ENCODE peak calls at places on chromosomes 1 and 21, in nine cellular contexts. One of them, this sample, is unnamed.
A peak's percentile ranks its signal among the peaks of the same experiment; 100 is the strongest.

GRCh38 chr1:220825819-220826551 is 39.3 kb downstream of the MTARC1 start:
- DNase-seq in substantia nigra: no peak
- DNase-seq in SHP77: no peak
- DNase-seq in HEK293T: no peak
- DNase-seq in dermis blood vessel endothelial cell: peak; percentile 46
- DNase-seq in stimulated activated CD4-positive, alpha-beta T cell treated with anti-CD3 and anti-CD28 coated beads, Interleukin-15, amount 100 ng/mL, for 24 hours: no peak
- DNase-seq in effector CD4-positive, alpha-beta T cell: no peak
- DNase-seq in fibroblast of the conjunctiva: no peak
- DNase-seq in astrocyte: no peak
- DNase-seq in this sample: no peak

GRCh38 chr1:61642475-61643232 is 82.3 kb downstream of the TM2D1 start:
- DNase-seq in substantia nigra: no peak
- DNase-seq in SHP77: no peak
- DNase-seq in HEK293T: no peak
- DNase-seq in dermis blood vessel endothelial cell: no peak
- DNase-seq in stimulated activated CD4-positive, alpha-beta T cell treated with anti-CD3 and anti-CD28 coated beads, Interleukin-15, amount 100 ng/mL, for 24 hours: no peak
- DNase-seq in effector CD4-positive, alpha-beta T cell: no peak
- DNase-seq in fibroblast of the conjunctiva: no peak
- DNase-seq in astrocyte: no peak
- DNase-seq in this sample: no peak

GRCh38 chr21:37734846-37735245 is 181.4 kb downstream of the KCNJ6 start:
- DNase-seq in substantia nigra: no peak
- DNase-seq in SHP77: no peak
- DNase-seq in HEK293T: no peak
- DNase-seq in dermis blood vessel endothelial cell: no peak
- DNase-seq in stimulated activated CD4-positive, alpha-beta T cell treated with anti-CD3 and anti-CD28 coated beads, Interleukin-15, amount 100 ng/mL, for 24 hours: no peak
- DNase-seq in effector CD4-positive, alpha-beta T cell: no peak
- DNase-seq in fibroblast of the conjunctiva: no peak
- DNase-seq in astrocyte: no peak
- DNase-seq in this sample: no peak

GRCh38 chr1:224014328-224014649 is 99.6 kb upstream of the FBXO28 start:
- DNase-seq in substantia nigra: no peak
- DNase-seq in SHP77: no peak
- DNase-seq in HEK293T: no peak
- DNase-seq in dermis blood vessel endothelial cell: no peak
- DNase-seq in stimulated activated CD4-positive, alpha-beta T cell treated with anti-CD3 and anti-CD28 coated beads, Interleukin-15, amount 100 ng/mL, for 24 hours: no peak
- DNase-seq in effector CD4-positive, alpha-beta T cell: no peak
- DNase-seq in fibroblast of the conjunctiva: no peak
- DNase-seq in astrocyte: no peak
- DNase-seq in this sample: no peak

GRCh38 chr1:234719454-234720258 is 109.7 kb upstream of the IRF2BP2 start:
- DNase-seq in substantia nigra: no peak
- DNase-seq in SHP77: no peak
- DNase-seq in HEK293T: no peak
- DNase-seq in dermis blood vessel endothelial cell: peak; percentile 33
- DNase-seq in stimulated activated CD4-positive, alpha-beta T cell treated with anti-CD3 and anti-CD28 coated beads, Interleukin-15, amount 100 ng/mL, for 24 hours: no peak
- DNase-seq in effector CD4-positive, alpha-beta T cell: no peak
- DNase-seq in fibroblast of the conjunctiva: no peak
- DNase-seq in astrocyte: no peak
- DNase-seq in this sample: no peak

GRCh38 chr1:53696578-53696977 is 42.4 kb downstream of the GLIS1 start:
- DNase-seq in substantia nigra: no peak
- DNase-seq in SHP77: no peak
- DNase-seq in HEK293T: no peak
- DNase-seq in dermis blood vessel endothelial cell: no peak
- DNase-seq in stimulated activated CD4-positive, alpha-beta T cell treated with anti-CD3 and anti-CD28 coated beads, Interleukin-15, amount 100 ng/mL, for 24 hours: no peak
- DNase-seq in effector CD4-positive, alpha-beta T cell: no peak
- DNase-seq in fibroblast of the conjunctiva: no peak
- DNase-seq in astrocyte: no peak
- DNase-seq in this sample: no peak

GRCh38 chr1:245859510-245860114 is 647.5 kb downstream of the SMYD3 start:
- DNase-seq in substantia nigra: no peak
- DNase-seq in SHP77: no peak
- DNase-seq in HEK293T: no peak
- DNase-seq in dermis blood vessel endothelial cell: peak; percentile 52
- DNase-seq in stimulated activated CD4-positive, alpha-beta T cell treated with anti-CD3 and anti-CD28 coated beads, Interleukin-15, amount 100 ng/mL, for 24 hours: no peak
- DNase-seq in effector CD4-positive, alpha-beta T cell: no peak
- DNase-seq in fibroblast of the conjunctiva: no peak
- DNase-seq in astrocyte: peak; percentile 86
- DNase-seq in this sample: no peak

GRCh38 chr1:169941982-169942830 is 48.5 kb upstream of the SCYL3 start:
- DNase-seq in substantia nigra: no peak
- DNase-seq in SHP77: no peak
- DNase-seq in HEK293T: peak; percentile 56
- DNase-seq in dermis blood vessel endothelial cell: no peak
- DNase-seq in stimulated activated CD4-positive, alpha-beta T cell treated with anti-CD3 and anti-CD28 coated beads, Interleukin-15, amount 100 ng/mL, for 24 hours: no peak
- DNase-seq in effector CD4-positive, alpha-beta T cell: no peak
- DNase-seq in fibroblast of the conjunctiva: no peak
- DNase-seq in astrocyte: peak; percentile 69
- DNase-seq in this sample: no peak

GRCh38 chr1:185360714-185361113 is 43.7 kb upstream of the IVNS1ABP start:
- DNase-seq in substantia nigra: no peak
- DNase-seq in SHP77: no peak
- DNase-seq in HEK293T: no peak
- DNase-seq in dermis blood vessel endothelial cell: peak; percentile 35
- DNase-seq in stimulated activated CD4-positive, alpha-beta T cell treated with anti-CD3 and anti-CD28 coated beads, Interleukin-15, amount 100 ng/mL, for 24 hours: no peak
- DNase-seq in effector CD4-positive, alpha-beta T cell: no peak
- DNase-seq in fibroblast of the conjunctiva: no peak
- DNase-seq in astrocyte: peak; percentile 52
- DNase-seq in this sample: no peak

GRCh38 chr1:93585059-93585966 is 96.3 kb downstream of the BCAR3 start:
- DNase-seq in substantia nigra: no peak
- DNase-seq in SHP77: peak; percentile 1
- DNase-seq in HEK293T: no peak
- DNase-seq in dermis blood vessel endothelial cell: no peak
- DNase-seq in stimulated activated CD4-positive, alpha-beta T cell treated with anti-CD3 and anti-CD28 coated beads, Interleukin-15, amount 100 ng/mL, for 24 hours: no peak
- DNase-seq in effector CD4-positive, alpha-beta T cell: no peak
- DNase-seq in fibroblast of the conjunctiva: no peak
- DNase-seq in astrocyte: no peak
- DNase-seq in this sample: peak; percentile 37

GRCh38 chr1:18384059-18384458 is 96.7 kb upstream of the KLHDC7A start:
- DNase-seq in substantia nigra: no peak
- DNase-seq in SHP77: no peak
- DNase-seq in HEK293T: no peak
- DNase-seq in dermis blood vessel endothelial cell: no peak
- DNase-seq in stimulated activated CD4-positive, alpha-beta T cell treated with anti-CD3 and anti-CD28 coated beads, Interleukin-15, amount 100 ng/mL, for 24 hours: no peak
- DNase-seq in effector CD4-positive, alpha-beta T cell: no peak
- DNase-seq in fibroblast of the conjunctiva: no peak
- DNase-seq in astrocyte: no peak
- DNase-seq in this sample: no peak

GRCh38 chr1:67710417-67710816 is 25.4 kb downstream of the GADD45A start:
- DNase-seq in substantia nigra: no peak
- DNase-seq in SHP77: no peak
- DNase-seq in HEK293T: no peak
- DNase-seq in dermis blood vessel endothelial cell: peak; percentile 82
- DNase-seq in stimulated activated CD4-positive, alpha-beta T cell treated with anti-CD3 and anti-CD28 coated beads, Interleukin-15, amount 100 ng/mL, for 24 hours: no peak
- DNase-seq in effector CD4-positive, alpha-beta T cell: no peak
- DNase-seq in fibroblast of the conjunctiva: no peak
- DNase-seq in astrocyte: peak; percentile 85
- DNase-seq in this sample: no peak

GRCh38 chr1:96545935-96546656 is 175.5 kb upstream of the PTBP2 start:
- DNase-seq in substantia nigra: no peak
- DNase-seq in SHP77: no peak
- DNase-seq in HEK293T: no peak
- DNase-seq in dermis blood vessel endothelial cell: no peak
- DNase-seq in stimulated activated CD4-positive, alpha-beta T cell treated with anti-CD3 and anti-CD28 coated beads, Interleukin-15, amount 100 ng/mL, for 24 hours: no peak
- DNase-seq in effector CD4-positive, alpha-beta T cell: no peak
- DNase-seq in fibroblast of the conjunctiva: no peak
- DNase-seq in astrocyte: no peak
- DNase-seq in this sample: no peak

GRCh38 chr1:101463195-101463594 is 226.4 kb downstream of the S1PR1 start:
- DNase-seq in substantia nigra: no peak
- DNase-seq in SHP77: no peak
- DNase-seq in HEK293T: no peak
- DNase-seq in dermis blood vessel endothelial cell: no peak
- DNase-seq in stimulated activated CD4-positive, alpha-beta T cell treated with anti-CD3 and anti-CD28 coated beads, Interleukin-15, amount 100 ng/mL, for 24 hours: no peak
- DNase-seq in effector CD4-positive, alpha-beta T cell: no peak
- DNase-seq in fibroblast of the conjunctiva: no peak
- DNase-seq in astrocyte: no peak
- DNase-seq in this sample: no peak

GRCh38 chr1:16018749-16019515 is 1.1 kb upstream of the HSPB7 start:
- DNase-seq in substantia nigra: no peak
- DNase-seq in SHP77: peak; percentile 36
- DNase-seq in HEK293T: no peak
- DNase-seq in dermis blood vessel endothelial cell: no peak
- DNase-seq in stimulated activated CD4-positive, alpha-beta T cell treated with anti-CD3 and anti-CD28 coated beads, Interleukin-15, amount 100 ng/mL, for 24 hours: no peak
- DNase-seq in effector CD4-positive, alpha-beta T cell: no peak
- DNase-seq in fibroblast of the conjunctiva: no peak
- DNase-seq in astrocyte: no peak
- DNase-seq in this sample: no peak

GRCh38 chr21:42239556-42239955 is 20.6 kb downstream of the ABCG1 start:
- DNase-seq in substantia nigra: no peak
- DNase-seq in SHP77: no peak
- DNase-seq in HEK293T: no peak
- DNase-seq in dermis blood vessel endothelial cell: no peak
- DNase-seq in stimulated activated CD4-positive, alpha-beta T cell treated with anti-CD3 and anti-CD28 coated beads, Interleukin-15, amount 100 ng/mL, for 24 hours: no peak
- DNase-seq in effector CD4-positive, alpha-beta T cell: no peak
- DNase-seq in fibroblast of the conjunctiva: no peak
- DNase-seq in astrocyte: no peak
- DNase-seq in this sample: no peak

GRCh38 chr1:61152066-61152465 is 69.7 kb downstream of the NFIA start:
- DNase-seq in substantia nigra: no peak
- DNase-seq in SHP77: no peak
- DNase-seq in HEK293T: peak; percentile 39
- DNase-seq in dermis blood vessel endothelial cell: no peak
- DNase-seq in stimulated activated CD4-positive, alpha-beta T cell treated with anti-CD3 and anti-CD28 coated beads, Interleukin-15, amount 100 ng/mL, for 24 hours: no peak
- DNase-seq in effector CD4-positive, alpha-beta T cell: no peak
- DNase-seq in fibroblast of the conjunctiva: no peak
- DNase-seq in astrocyte: no peak
- DNase-seq in this sample: no peak

GRCh38 chr1:76299036-76299435 is 224.5 kb downstream of the ST6GALNAC3 start:
- DNase-seq in substantia nigra: no peak
- DNase-seq in SHP77: no peak
- DNase-seq in HEK293T: no peak
- DNase-seq in dermis blood vessel endothelial cell: no peak
- DNase-seq in stimulated activated CD4-positive, alpha-beta T cell treated with anti-CD3 and anti-CD28 coated beads, Interleukin-15, amount 100 ng/mL, for 24 hours: no peak
- DNase-seq in effector CD4-positive, alpha-beta T cell: no peak
- DNase-seq in fibroblast of the conjunctiva: no peak
- DNase-seq in astrocyte: no peak
- DNase-seq in this sample: no peak

GRCh38 chr1:24743404-24744211 is 1.6 kb upstream of the CLIC4 start:
- DNase-seq in substantia nigra: no peak
- DNase-seq in SHP77: no peak
- DNase-seq in HEK293T: no peak
- DNase-seq in dermis blood vessel endothelial cell: no peak
- DNase-seq in stimulated activated CD4-positive, alpha-beta T cell treated with anti-CD3 and anti-CD28 coated beads, Interleukin-15, amount 100 ng/mL, for 24 hours: no peak
- DNase-seq in effector CD4-positive, alpha-beta T cell: no peak
- DNase-seq in fibroblast of the conjunctiva: peak; percentile 69
- DNase-seq in astrocyte: peak; percentile 39
- DNase-seq in this sample: no peak

GRCh38 chr1:232678185-232678886 is 48.4 kb upstream of the SIPA1L2 start:
- DNase-seq in substantia nigra: no peak
- DNase-seq in SHP77: peak; percentile 14
- DNase-seq in HEK293T: no peak
- DNase-seq in dermis blood vessel endothelial cell: peak; percentile 51
- DNase-seq in stimulated activated CD4-positive, alpha-beta T cell treated with anti-CD3 and anti-CD28 coated beads, Interleukin-15, amount 100 ng/mL, for 24 hours: no peak
- DNase-seq in effector CD4-positive, alpha-beta T cell: no peak
- DNase-seq in fibroblast of the conjunctiva: no peak
- DNase-seq in astrocyte: peak; percentile 53
- DNase-seq in this sample: no peak

GRCh38 chr1:247295274-247295684 is 36.4 kb downstream of the ZNF496 start:
- DNase-seq in substantia nigra: no peak
- DNase-seq in SHP77: no peak
- DNase-seq in HEK293T: no peak
- DNase-seq in dermis blood vessel endothelial cell: no peak
- DNase-seq in stimulated activated CD4-positive, alpha-beta T cell treated with anti-CD3 and anti-CD28 coated beads, Interleukin-15, amount 100 ng/mL, for 24 hours: no peak
- DNase-seq in effector CD4-positive, alpha-beta T cell: no peak
- DNase-seq in fibroblast of the conjunctiva: no peak
- DNase-seq in astrocyte: peak; percentile 68
- DNase-seq in this sample: no peak

GRCh38 chr1:227943354-227943753 is 4.4 kb downstream of the WNT9A start:
- DNase-seq in substantia nigra: no peak
- DNase-seq in SHP77: no peak
- DNase-seq in HEK293T: no peak
- DNase-seq in dermis blood vessel endothelial cell: no peak
- DNase-seq in stimulated activated CD4-positive, alpha-beta T cell treated with anti-CD3 and anti-CD28 coated beads, Interleukin-15, amount 100 ng/mL, for 24 hours: no peak
- DNase-seq in effector CD4-positive, alpha-beta T cell: no peak
- DNase-seq in fibroblast of the conjunctiva: no peak
- DNase-seq in astrocyte: no peak
- DNase-seq in this sample: no peak

GRCh38 chr1:204125759-204126351 is 26.0 kb downstream of the ETNK2 start:
- DNase-seq in substantia nigra: no peak
- DNase-seq in SHP77: no peak
- DNase-seq in HEK293T: no peak
- DNase-seq in dermis blood vessel endothelial cell: no peak
- DNase-seq in stimulated activated CD4-positive, alpha-beta T cell treated with anti-CD3 and anti-CD28 coated beads, Interleukin-15, amount 100 ng/mL, for 24 hours: no peak
- DNase-seq in effector CD4-positive, alpha-beta T cell: no peak
- DNase-seq in fibroblast of the conjunctiva: no peak
- DNase-seq in astrocyte: no peak
- DNase-seq in this sample: no peak

GRCh38 chr1:204837440-204838084 is 33.1 kb upstream of the NFASC start:
- DNase-seq in substantia nigra: no peak
- DNase-seq in SHP77: no peak
- DNase-seq in HEK293T: peak; percentile 76
- DNase-seq in dermis blood vessel endothelial cell: peak; percentile 56
- DNase-seq in stimulated activated CD4-positive, alpha-beta T cell treated with anti-CD3 and anti-CD28 coated beads, Interleukin-15, amount 100 ng/mL, for 24 hours: peak; percentile 36
- DNase-seq in effector CD4-positive, alpha-beta T cell: no peak
- DNase-seq in fibroblast of the conjunctiva: peak; percentile 9
- DNase-seq in astrocyte: peak; percentile 51
- DNase-seq in this sample: no peak

GRCh38 chr1:89847191-89847729 is 26.4 kb downstream of the LRRC8D start:
- DNase-seq in substantia nigra: no peak
- DNase-seq in SHP77: no peak
- DNase-seq in HEK293T: no peak
- DNase-seq in dermis blood vessel endothelial cell: no peak
- DNase-seq in stimulated activated CD4-positive, alpha-beta T cell treated with anti-CD3 and anti-CD28 coated beads, Interleukin-15, amount 100 ng/mL, for 24 hours: no peak
- DNase-seq in effector CD4-positive, alpha-beta T cell: no peak
- DNase-seq in fibroblast of the conjunctiva: no peak
- DNase-seq in astrocyte: no peak
- DNase-seq in this sample: no peak

GRCh38 chr1:208235983-208236761 is 8.0 kb downstream of the PLXNA2 start:
- DNase-seq in substantia nigra: no peak
- DNase-seq in SHP77: no peak
- DNase-seq in HEK293T: no peak
- DNase-seq in dermis blood vessel endothelial cell: peak; percentile 82
- DNase-seq in stimulated activated CD4-positive, alpha-beta T cell treated with anti-CD3 and anti-CD28 coated beads, Interleukin-15, amount 100 ng/mL, for 24 hours: peak; percentile 10
- DNase-seq in effector CD4-positive, alpha-beta T cell: no peak
- DNase-seq in fibroblast of the conjunctiva: peak; percentile 29
- DNase-seq in astrocyte: peak; percentile 76
- DNase-seq in this sample: no peak

This sample was measured in nucleus accumbens.